ENCODE peak calls at places on chromosomes 4 and X, in four cellular contexts. K, J, R and G are unnamed samples.

GRCh38 chr4:169015237-169015636 is 5.2 kb upstream of the CBR4 start:
- DNase-seq in K (no peak), R (no peak), J (no peak), G (no peak)

GRCh38 chr4:133095591-133095990 is 53.5 kb upstream of the PCDH10 start:
- DNase-seq in R (no peak), J (no peak), K (no peak), G (no peak)

GRCh38 chr4:1666391-1666790 is 17.7 kb downstream of the FAM53A start:
- DNase-seq in J (no peak), R (no peak), K (no peak), G (no peak)

GRCh38 chr4:59855630-59856352 is 1344.3 kb upstream of the ADGRL3 start:
- DNase-seq in J (no peak), R (no peak), K (no peak), G (no peak)

GRCh38 chrX:13180807-13181206 is 136.4 kb upstream of the FAM9C start:
- DNase-seq in J (no peak), R (peak; percentile 73), K (peak; percentile 82), G (no peak)

GRCh38 chr4:107896158-107896645 is 35.1 kb upstream of the CYP2U1 start:
- DNase-seq in R (peak; percentile 93), J (no peak), K (peak; percentile 94), G (no peak)

GRCh38 chrX:74349387-74349786 is 45.4 kb downstream of the ZCCHC13 start:
- DNase-seq in R (peak; percentile 69), J (no peak), K (peak; percentile 47), G (no peak)

GRCh38 chr4:155604718-155605601 is 61.7 kb upstream of the GUCY1A1 start:
- DNase-seq in R (peak; percentile 90), K (peak; percentile 93), J (no peak), G (no peak)

GRCh38 chrX:104877504-104877903 is 311.5 kb downstream of the IL1RAPL2 start:
- DNase-seq in R (no peak), J (no peak), K (no peak), G (no peak)

GRCh38 chrX:769796-770195 is 139.2 kb downstream of the SHOX start:
- DNase-seq in K (no peak), J (peak; percentile 50), R (no peak), G (no peak)

GRCh38 chrX:2401590-2402360 is 99.0 kb downstream of the DHRSX start:
- DNase-seq in J (no peak), K (no peak), R (peak; percentile 55), G (no peak)

GRCh38 chr4:148203056-148203898 is 238.9 kb downstream of the NR3C2 start:
- DNase-seq in R (no peak), J (no peak), K (no peak), G (no peak)

GRCh38 chr4:117796677-117797076 is 237.6 kb upstream of the NDST3 start:
- DNase-seq in J (no peak), K (no peak), R (no peak), G (no peak)

GRCh38 chrX:48676106-48676892 is 7.3 kb upstream of the WAS start:
- DNase-seq in R (peak; percentile 89), J (peak; percentile 92), K (peak; percentile 86), G (peak; percentile 80)

GRCh38 chr4:128394778-128395177 is 107.2 kb upstream of the PGRMC2 start:
- DNase-seq in R (peak; percentile 41), K (no peak), J (no peak), G (no peak)

GRCh38 chrX:71547339-71547738 is 14.4 kb downstream of the OGT start:
- DNase-seq in J (no peak), R (no peak), K (no peak), G (no peak)